ENCODE peak calls at places on chromosomes 4 and X, in seven cellular contexts. U, B, M, Y, V, O and Z are unnamed samples.

GRCh38 chr4:55397024-55397520 is 1.3 kb downstream of the TMEM165 start:
- DNase-seq in O (no peak), M (peak), Y (no peak), V (no peak), B (no peak), U (no peak), Z (no peak)

GRCh38 chr4:107991945-107992625 is 2.4 kb downstream of the HADH start:
- DNase-seq in O (no peak), U (no peak), Y (no peak), V (no peak), M (no peak), B (no peak), Z (no peak)

GRCh38 chrX:64842492-64842891 is 133.8 kb downstream of the ZC4H2 start:
- DNase-seq in O (no peak), V (no peak), M (no peak), U (no peak), B (no peak), Y (no peak), Z (no peak)

GRCh38 chrX:70998402-70999027 is 67.6 kb upstream of the SLC7A3 start:
- DNase-seq in V (no peak), M (no peak), Y (no peak), B (no peak), U (peak), O (peak), Z (peak)

GRCh38 chrX:133658244-133658911 is 243.1 kb upstream of the GPC4 start:
- DNase-seq in M (no peak), B (no peak), U (no peak), V (no peak), Y (no peak), O (no peak), Z (no peak)

GRCh38 chrX:77431227-77431626 is 16.0 kb upstream of the FGF16 start:
- DNase-seq in V (peak), Y (no peak), O (peak), M (no peak), U (no peak), B (no peak), Z (no peak)

GRCh38 chrX:19040373-19040772 is 56.5 kb upstream of the PHKA2 start:
- DNase-seq in M (no peak), U (no peak), Y (no peak), V (no peak), B (no peak), O (no peak), Z (no peak)

GRCh38 chr4:168449740-168450442 is 30.4 kb downstream of the DDX60L start:
- DNase-seq in U (peak), O (peak), Y (no peak), B (no peak), V (no peak), M (no peak), Z (no peak)

GRCh38 chr4:168846414-168846813 is 163.6 kb downstream of the CBR4 start:
- DNase-seq in Y (no peak), U (no peak), M (no peak), V (no peak), O (no peak), B (no peak), Z (no peak)

GRCh38 chr4:123363729-123364128 is 32.9 kb upstream of the SPRY1 start:
- DNase-seq in Y (no peak), U (no peak), O (no peak), B (no peak), V (no peak), M (no peak), Z (peak)

GRCh38 chrX:31572396-31572795 is 500.6 kb upstream of the FTHL17 start:
- DNase-seq in U (no peak), M (no peak), Y (no peak), O (no peak), V (no peak), B (no peak), Z (no peak)

GRCh38 chrX:43693602-43694406 is 37.7 kb downstream of the MAOA start:
- DNase-seq in B (no peak), V (no peak), U (no peak), M (no peak), Y (no peak), O (no peak), Z (no peak)

GRCh38 chr4:165877291-165877690 is 4.3 kb downstream of the TLL1 start:
- DNase-seq in M (no peak), O (no peak), B (no peak), V (no peak), U (no peak), Y (no peak), Z (no peak)

GRCh38 chrX:97527725-97528124 is 644.0 kb downstream of the RPA4 start:
- DNase-seq in Y (no peak), O (no peak), B (no peak), U (no peak), M (no peak), V (no peak), Z (peak)

GRCh38 chr4:151142758-151143157 is 43.3 kb downstream of the RPS3A start:
- DNase-seq in Y (no peak), U (no peak), B (no peak), M (no peak), V (no peak), O (no peak), Z (no peak)

GRCh38 chrX:154542723-154543424 is 3.8 kb downstream of the G6PD start:
- DNase-seq in B (no peak), Y (no peak), U (peak), O (no peak), M (no peak), V (no peak), Z (no peak)

GRCh38 chr4:142850478-142850877 is 4.4 kb upstream of the INPP4B start:
- DNase-seq in U (no peak), Y (no peak), V (no peak), O (peak), B (no peak), M (no peak), Z (no peak)

GRCh38 chr4:624705-625590 is at the start of gene PDE6B:
- DNase-seq in O (no peak), Y (no peak), B (no peak), U (no peak), V (no peak), M (no peak), Z (no peak)